ENCODE peak calls at places on chromosomes 7 and 10, in five cellular contexts. One of them, this sample, is unnamed.
A peak's percentile ranks its signal among the peaks of the same experiment; 100 is the strongest.

GRCh38 chr7:32892521-32893224 is 1.1 kb upstream of the KBTBD2 start:
- DNase-seq in HepG2: no peak
- DNase-seq in K562: peak; percentile 78
- DNase-seq in H1: no peak
- DNase-seq in GM12878: no peak
- DNase-seq in this sample: peak; percentile 63

GRCh38 chr7:119252962-119253361 is 1020.0 kb upstream of the KCND2 start:
- DNase-seq in HepG2: no peak
- DNase-seq in K562: no peak
- DNase-seq in H1: no peak
- DNase-seq in GM12878: no peak
- DNase-seq in this sample: no peak

GRCh38 chr7:43784030-43785001 is 25.8 kb downstream of the BLVRA start:
- DNase-seq in HepG2: no peak
- DNase-seq in K562: no peak
- DNase-seq in H1: no peak
- DNase-seq in GM12878: peak; percentile 82
- DNase-seq in this sample: no peak

GRCh38 chr10:77926566-77927342 is at the start of gene DLG5:
- DNase-seq in HepG2: no peak
- DNase-seq in K562: peak; percentile 80
- DNase-seq in H1: peak; percentile 68
- DNase-seq in GM12878: no peak
- DNase-seq in this sample: peak; percentile 65

GRCh38 chr7:49400891-49401550 is 372.4 kb upstream of the VWC2 start:
- DNase-seq in HepG2: no peak
- DNase-seq in K562: no peak
- DNase-seq in H1: no peak
- DNase-seq in GM12878: no peak
- DNase-seq in this sample: no peak

GRCh38 chr10:13717936-13718772 is 131.4 kb downstream of the PRPF18 start:
- DNase-seq in HepG2: peak; percentile 7
- DNase-seq in K562: no peak
- DNase-seq in H1: no peak
- DNase-seq in GM12878: no peak
- DNase-seq in this sample: no peak

GRCh38 chr7:133478591-133479135 is 225.8 kb downstream of the EXOC4 start:
- DNase-seq in HepG2: no peak
- DNase-seq in K562: no peak
- DNase-seq in H1: no peak
- DNase-seq in GM12878: no peak
- DNase-seq in this sample: no peak

GRCh38 chr7:11319491-11320274 is 346.0 kb downstream of the PHF14 start:
- DNase-seq in HepG2: no peak
- DNase-seq in K562: no peak
- DNase-seq in H1: no peak
- DNase-seq in GM12878: no peak
- DNase-seq in this sample: no peak

GRCh38 chr7:105487559-105488218 is 34.4 kb downstream of the PUS7 start:
- DNase-seq in HepG2: peak; percentile 62
- DNase-seq in K562: peak; percentile 83
- DNase-seq in H1: peak; percentile 32
- DNase-seq in GM12878: no peak
- DNase-seq in this sample: no peak

DNA sequence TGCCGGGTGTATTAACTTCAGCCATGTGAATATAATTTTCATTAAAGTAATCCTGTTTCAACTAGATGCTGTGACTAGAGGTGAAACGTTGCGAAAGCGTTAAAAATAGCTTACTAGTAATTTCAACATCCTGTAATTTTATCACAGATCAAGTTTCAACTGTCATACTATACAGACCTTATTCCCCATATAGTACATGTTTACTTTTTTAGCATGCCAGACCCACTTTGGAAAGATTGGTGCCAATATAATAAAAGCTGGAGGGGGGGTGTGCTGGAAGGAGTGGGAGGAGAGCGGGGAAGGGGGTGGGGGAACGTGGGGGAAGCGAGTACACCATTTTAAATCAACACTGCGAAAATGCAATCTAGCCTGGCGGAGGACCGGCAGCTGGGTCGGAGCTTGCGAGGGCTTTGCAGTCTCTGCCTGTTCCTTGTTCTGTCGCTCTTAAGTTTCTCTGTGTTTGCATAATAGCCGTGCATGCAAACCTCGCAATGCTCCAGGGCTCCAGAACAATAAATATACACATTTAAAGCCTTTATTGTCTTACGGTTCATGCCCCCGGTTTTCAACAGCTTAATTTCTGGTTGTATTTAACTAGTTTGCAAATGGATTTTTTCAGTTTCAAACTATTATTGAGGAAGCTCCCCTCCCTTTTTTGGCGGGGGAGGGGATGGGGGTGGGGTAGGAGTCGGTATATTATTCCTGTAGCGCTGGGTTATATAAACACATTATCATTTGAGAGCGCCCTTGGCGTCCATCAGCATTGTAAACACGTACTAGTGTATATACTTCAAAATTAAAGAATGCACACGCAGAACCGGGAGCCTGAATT is 1.3 kb upstream of the ARID5B start:
- DNase-seq in HepG2: peak; percentile 26
- DNase-seq in K562: peak; percentile 77
- DNase-seq in H1: no peak
- DNase-seq in GM12878: peak; percentile 64
- DNase-seq in this sample: peak; percentile 45
- TF ChIP-seq CREB1 in HepG2: no peak
- TF ChIP-seq CREB1 in K562: no peak
- TF ChIP-seq CREB1 in H1: no peak
- TF ChIP-seq CREB1 in GM12878: no peak
- TF ChIP-seq CREB1 in this sample: no peak

DNA sequence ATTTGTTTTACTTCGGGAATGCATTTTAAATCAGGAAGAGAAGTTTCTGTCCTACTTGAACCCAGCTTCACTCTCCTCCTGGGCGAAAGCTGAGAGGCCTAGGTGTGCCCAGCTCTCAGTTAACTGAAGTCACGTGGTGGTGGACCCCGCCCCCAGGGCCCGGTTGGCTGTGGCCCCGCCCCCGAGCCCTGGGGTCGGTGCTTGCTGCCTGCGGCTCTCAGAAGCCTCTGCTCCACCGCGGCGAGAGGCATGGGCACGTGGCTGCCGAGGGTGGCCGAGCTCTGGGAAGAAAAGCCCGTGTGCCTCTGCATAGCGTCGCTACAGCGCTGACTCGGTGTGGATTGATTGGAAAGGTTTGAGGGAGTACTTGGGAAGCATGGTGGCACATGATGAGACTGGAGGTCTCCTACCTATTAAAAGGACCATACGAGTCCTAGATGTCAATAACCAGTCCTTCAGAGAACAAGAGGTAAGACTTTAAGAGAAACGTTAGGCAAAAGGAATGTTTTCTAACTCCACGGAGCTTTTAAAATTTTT is 34.1 kb downstream of the NET1 start:
- DNase-seq in HepG2: peak; percentile 89
- DNase-seq in K562: peak; percentile 97
- DNase-seq in H1: peak; percentile 97
- DNase-seq in GM12878: no peak
- DNase-seq in this sample: peak; percentile 97
- H3K4me3 ChIP-seq in HepG2: peak overlapping the region; percentile 96
- H3K4me3 ChIP-seq in K562: peak overlapping the region; percentile 56
- H3K4me3 ChIP-seq in H1: peak overlapping the region; percentile 62
- H3K4me3 ChIP-seq in GM12878: peak overlapping the region; percentile 18
- H3K4me3 ChIP-seq in this sample: peak overlapping the region; percentile 55

GRCh38 chr10:71009031-71009605 is 120.8 kb upstream of the PCBD1 start:
- DNase-seq in HepG2: no peak
- DNase-seq in K562: no peak
- DNase-seq in H1: no peak
- DNase-seq in GM12878: no peak
- DNase-seq in this sample: no peak
- TF ChIP-seq CREB1 in HepG2: no peak
- TF ChIP-seq CREB1 in K562: no peak
- TF ChIP-seq CREB1 in H1: no peak
- TF ChIP-seq CREB1 in GM12878: no peak
- TF ChIP-seq CREB1 in this sample: no peak

GRCh38 chr7:22387583-22387982 is 30.6 kb upstream of the RAPGEF5 start:
- DNase-seq in HepG2: no peak
- DNase-seq in K562: no peak
- DNase-seq in H1: no peak
- DNase-seq in GM12878: no peak
- DNase-seq in this sample: no peak

GRCh38 chr7:22386865-22387264 is 29.9 kb upstream of the RAPGEF5 start:
- DNase-seq in HepG2: no peak
- DNase-seq in K562: no peak
- DNase-seq in H1: no peak
- DNase-seq in GM12878: no peak
- DNase-seq in this sample: no peak

GRCh38 chr7:22386206-22386858 is 29.4 kb upstream of the RAPGEF5 start:
- DNase-seq in HepG2: no peak
- DNase-seq in K562: no peak
- DNase-seq in H1: no peak
- DNase-seq in GM12878: peak; percentile 35
- DNase-seq in this sample: no peak

GRCh38 chr7:22390512-22390911 is 33.6 kb upstream of the RAPGEF5 start:
- DNase-seq in HepG2: no peak
- DNase-seq in K562: no peak
- DNase-seq in H1: no peak
- DNase-seq in GM12878: no peak
- DNase-seq in this sample: no peak

DNA sequence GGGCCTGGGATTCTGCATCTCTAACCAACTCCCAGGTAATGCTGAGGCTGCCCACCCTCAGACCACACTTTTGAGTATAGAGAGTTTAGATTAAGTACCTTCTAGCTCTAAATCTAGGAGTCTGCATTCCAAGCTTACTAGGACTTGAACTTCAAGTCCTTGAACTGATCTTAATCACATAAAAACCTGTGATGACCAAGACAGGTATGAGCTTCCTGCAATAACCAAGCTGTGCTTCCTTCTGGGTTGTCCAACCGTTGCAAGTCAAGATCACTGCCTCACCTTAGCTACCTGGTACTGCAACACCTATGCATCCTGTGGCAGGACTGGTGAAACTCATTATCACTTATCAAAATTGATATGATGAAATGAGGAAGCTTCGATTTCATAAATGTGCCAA is 32.9 kb upstream of the RAPGEF5 start:
- DNase-seq in HepG2: no peak
- DNase-seq in K562: no peak
- DNase-seq in H1: no peak
- DNase-seq in GM12878: no peak
- DNase-seq in this sample: no peak
- H3K4me3 ChIP-seq in HepG2: no peak overlapping the region
- H3K4me3 ChIP-seq in K562: no peak overlapping the region
- H3K4me3 ChIP-seq in H1: no peak overlapping the region
- H3K4me3 ChIP-seq in GM12878: no peak overlapping the region
- H3K4me3 ChIP-seq in this sample: no peak overlapping the region

DNA sequence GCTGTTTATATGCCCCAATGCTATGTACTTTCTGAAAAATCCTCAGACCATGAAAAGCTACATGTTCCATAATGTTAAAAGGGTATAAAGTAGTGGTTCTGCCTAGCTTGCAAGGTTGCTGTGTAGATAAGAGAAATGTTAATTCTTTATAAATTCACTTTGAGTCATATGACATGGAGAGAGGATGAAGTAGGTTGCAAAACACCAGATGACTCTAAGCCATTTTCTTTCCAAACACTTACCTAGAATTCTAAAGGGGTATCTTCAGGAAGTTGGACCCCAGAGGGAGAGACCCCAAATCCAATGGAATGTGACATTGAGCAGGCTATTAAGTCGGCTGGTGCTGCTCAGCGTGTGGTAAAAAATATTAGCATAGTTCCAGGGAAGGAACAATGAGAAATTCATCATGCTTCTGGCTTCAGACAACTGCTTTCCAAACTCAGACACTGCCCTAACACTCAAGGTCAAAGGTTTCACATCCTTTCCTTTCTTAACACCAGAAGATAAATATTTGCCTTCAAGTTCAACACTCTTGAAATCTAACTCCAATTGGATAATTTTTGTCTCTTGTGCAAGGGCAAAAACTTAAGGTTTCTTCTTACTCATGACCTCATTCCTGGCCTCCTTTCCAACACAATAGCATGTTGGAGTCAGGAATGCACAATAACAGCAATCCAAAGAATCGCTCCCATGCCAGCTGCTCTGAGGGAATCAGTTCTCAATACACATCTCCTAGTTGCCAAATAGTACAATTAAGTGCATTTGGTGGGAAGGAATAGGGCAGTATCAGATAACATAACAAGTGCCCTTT is 100.7 kb upstream of the AFAP1L2 start:
- DNase-seq in HepG2: peak; percentile 67
- DNase-seq in K562: no peak
- DNase-seq in H1: no peak
- DNase-seq in GM12878: no peak
- DNase-seq in this sample: peak; percentile 36
- TF ChIP-seq CREB1 in HepG2: no peak
- TF ChIP-seq CREB1 in K562: no peak
- TF ChIP-seq CREB1 in H1: no peak
- TF ChIP-seq CREB1 in GM12878: no peak
- TF ChIP-seq CREB1 in this sample: no peak

DNA sequence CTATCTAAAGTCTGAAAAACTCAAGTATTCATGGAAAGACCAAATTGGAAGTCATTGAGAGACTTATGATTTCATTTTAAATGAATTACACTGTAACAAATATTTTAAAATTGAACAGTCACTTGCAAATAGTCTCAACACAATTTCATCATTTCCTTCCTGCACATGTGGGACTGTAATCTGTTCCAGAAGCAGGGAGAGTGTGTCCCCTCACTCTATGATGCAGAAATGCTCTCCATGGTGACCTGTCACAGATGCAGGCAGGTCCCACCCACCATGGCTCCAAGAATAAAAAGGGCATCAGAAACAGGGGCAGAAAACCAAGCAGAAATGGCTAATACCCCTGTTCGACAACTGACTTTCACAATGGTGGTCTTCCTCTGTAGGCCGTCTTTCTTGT is 170.8 kb downstream of the ZMYND11 start:
- DNase-seq in HepG2: no peak
- DNase-seq in K562: no peak
- DNase-seq in H1: no peak
- DNase-seq in GM12878: no peak
- DNase-seq in this sample: no peak
- H3K4me3 ChIP-seq in HepG2: no peak overlapping the region
- H3K4me3 ChIP-seq in K562: no peak overlapping the region
- H3K4me3 ChIP-seq in H1: no peak overlapping the region
- H3K4me3 ChIP-seq in GM12878: no peak overlapping the region
- H3K4me3 ChIP-seq in this sample: no peak overlapping the region